ENCODE peak calls at places on chromosomes 16 and 17, in four cellular contexts. X, E, Q and A are unnamed samples.

GRCh38 chr17:12047977-12048376 is 27.3 kb downstream of the MAP2K4 start:
- DNase-seq in E (no peak), X (no peak), Q (no peak), A (no peak)

GRCh38 chr16:76946879-76947278 is 244.1 kb upstream of the MON1B start:
- DNase-seq in X (no peak), E (no peak), Q (no peak), A (no peak)

GRCh38 chr16:84950906-84951305 is 60.4 kb downstream of the ZDHHC7 start:
- DNase-seq in Q (no peak), X (no peak), E (no peak), A (peak; percentile 23)

GRCh38 chr17:45003877-45004276 is 35.8 kb upstream of the C1QL1 start:
- DNase-seq in E (no peak), Q (no peak), X (no peak), A (no peak)

GRCh38 chr17:21210411-21211076 is 3.4 kb downstream of the TMEM11 start:
- DNase-seq in E (no peak), Q (peak; percentile 54), X (no peak), A (no peak)

GRCh38 chr17:21467196-21467595 is 91.0 kb downstream of the KCNJ12 start:
- DNase-seq in E (peak; percentile 54), Q (no peak), X (no peak), A (no peak)

GRCh38 chr16:84509032-84509950 is 4.8 kb upstream of the MEAK7 start:
- DNase-seq in E (peak; percentile 74), Q (no peak), X (no peak), A (no peak)

GRCh38 chr17:35345926-35346771 is 27.3 kb downstream of the SLFN11 start:
- DNase-seq in Q (peak; percentile 49), E (peak; percentile 94), X (peak; percentile 79), A (peak; percentile 30)

GRCh38 chr16:49439676-49440075 is 66.1 kb downstream of the C16orf78 start:
- DNase-seq in X (no peak), E (no peak), Q (no peak), A (no peak)

GRCh38 chr16:8346291-8346690 is 244.0 kb downstream of the TMEM114 start:
- DNase-seq in Q (no peak), X (no peak), E (no peak), A (no peak)

DNA sequence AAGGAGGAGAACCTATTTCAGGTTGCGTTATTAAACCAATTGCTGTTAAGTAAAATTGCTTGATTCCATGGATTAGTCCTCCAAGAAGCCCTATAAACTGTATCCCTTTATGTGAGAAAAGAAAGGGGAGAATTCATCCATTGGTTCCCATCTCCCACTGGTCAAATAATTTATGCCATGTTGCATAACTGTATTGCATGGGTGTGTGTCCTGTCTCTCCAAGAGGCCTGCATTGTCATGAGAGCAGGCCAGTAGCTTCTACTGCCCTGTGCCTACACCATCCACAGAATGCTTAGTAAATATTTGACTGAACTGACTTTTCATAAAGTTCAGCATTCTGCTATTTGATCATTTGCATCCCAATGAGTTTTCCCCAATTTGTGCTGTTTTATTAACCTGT is 11.7 kb upstream of the TOB1 start:
- DNase-seq in E (no peak), Q (no peak), X (no peak), A (no peak)
- H3K4me3 ChIP-seq in E (no peak overlapping the region), Q (no peak overlapping the region), X (no peak overlapping the region), A (no peak overlapping the region)

DNA sequence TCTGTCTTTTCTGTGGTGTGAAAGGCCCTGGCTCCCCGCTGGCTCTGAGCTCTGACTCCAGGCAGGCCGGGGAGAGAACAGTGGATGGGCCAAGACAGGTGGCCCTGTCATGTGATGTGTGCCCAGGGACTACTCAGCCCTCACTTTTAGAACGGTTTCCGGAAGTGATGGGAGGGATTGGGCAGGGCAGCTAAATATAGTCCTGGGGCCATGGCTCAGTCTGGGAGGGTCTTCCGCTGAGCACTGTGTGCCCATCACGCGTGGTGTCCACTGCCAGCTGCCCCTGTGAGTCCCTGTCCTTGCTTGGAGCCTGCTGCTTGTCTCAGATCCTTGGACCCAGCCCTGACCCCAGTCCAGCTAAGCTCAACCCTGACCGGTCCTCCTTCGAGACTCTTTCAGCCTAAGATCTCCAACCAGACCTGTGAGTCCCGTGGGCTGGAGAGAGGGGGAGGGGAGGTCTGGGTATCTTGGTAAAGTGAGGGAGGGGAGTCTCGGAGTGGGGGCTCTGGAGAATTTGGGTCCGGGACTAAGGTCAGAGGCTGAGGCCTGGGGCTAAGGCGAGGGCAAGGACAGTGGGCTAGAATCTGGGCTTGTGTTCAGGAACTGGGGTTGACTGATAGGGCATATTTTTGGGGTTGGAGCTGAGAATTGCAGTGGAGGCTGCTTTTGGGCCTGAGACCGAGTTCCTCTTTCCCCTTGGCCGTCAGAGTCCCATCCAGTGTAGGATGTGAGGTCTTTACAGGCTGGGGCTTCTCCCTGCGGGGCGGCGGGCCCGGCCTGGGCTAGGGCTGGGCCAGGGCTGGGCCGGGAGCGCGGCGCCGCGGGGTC is at the start of gene TRIM72:
- DNase-seq in E (no peak), X (no peak), Q (no peak), A (no peak)
- H3K4me3 ChIP-seq in E (no peak within 1 kb of the TSS), X (peak within 1 kb of the TSS; percentile 71), Q (no peak within 1 kb of the TSS), A (peak within 1 kb of the TSS; percentile 24)

GRCh38 chr16:17414916-17415315 is 55.8 kb downstream of the XYLT1 start:
- DNase-seq in X (no peak), Q (no peak), E (no peak), A (no peak)

GRCh38 chr16:17419266-17419665 is 51.5 kb downstream of the XYLT1 start:
- DNase-seq in X (no peak), Q (no peak), E (no peak), A (no peak)

GRCh38 chr16:17417740-17418139 is 53.0 kb downstream of the XYLT1 start:
- DNase-seq in X (no peak), Q (peak; percentile 45), E (no peak), A (no peak)

GRCh38 chr16:17414421-17414820 is 56.3 kb downstream of the XYLT1 start:
- DNase-seq in E (no peak), Q (no peak), X (no peak), A (no peak)

DNA sequence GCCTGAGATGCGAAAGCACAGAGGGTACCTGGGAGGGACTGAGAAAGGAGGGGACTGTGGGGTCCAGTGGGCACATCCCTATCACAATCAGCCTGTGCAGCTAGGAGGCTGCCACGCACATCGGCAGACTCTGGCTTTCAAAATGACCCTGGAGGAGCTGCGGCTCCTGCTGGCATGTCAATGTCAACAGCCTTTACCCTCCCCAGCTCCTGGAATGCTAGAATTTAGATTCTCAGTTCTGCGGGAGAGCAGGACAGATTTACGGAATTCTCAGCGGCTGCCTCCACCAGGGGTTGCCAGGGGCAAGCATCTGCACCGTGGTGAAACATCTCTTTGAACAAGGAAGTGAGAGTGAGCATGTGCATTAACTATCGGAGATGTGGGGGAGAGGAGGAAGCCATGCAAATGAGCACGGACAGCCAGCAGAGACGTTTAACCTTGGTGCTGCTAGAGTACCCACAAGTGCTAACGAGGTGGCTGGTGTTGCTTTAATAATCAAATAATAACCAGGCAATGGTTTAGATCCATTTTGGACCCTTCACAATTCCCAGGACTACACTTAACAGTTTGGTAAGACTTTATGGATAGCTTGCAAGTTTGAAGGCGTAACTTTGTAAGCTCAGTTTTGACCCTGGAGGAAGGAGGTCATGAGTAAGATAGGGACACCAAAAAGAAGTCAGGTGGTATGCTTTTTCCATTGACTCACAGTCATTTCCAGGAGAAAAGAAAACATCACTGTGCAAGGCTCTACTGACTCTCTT is 54.1 kb downstream of the XYLT1 start:
- DNase-seq in X (peak; percentile 21), E (no peak), Q (no peak), A (peak; percentile 21)
- H3K4me3 ChIP-seq in X (peak overlapping the region; percentile 33), E (no peak overlapping the region), Q (no peak overlapping the region), A (peak overlapping the region; percentile 49)

GRCh38 chr17:76544123-76544915 is 4.5 kb downstream of the PRCD start:
- DNase-seq in X (peak; percentile 74), E (peak; percentile 83), Q (peak; percentile 39), A (no peak)
- H3K4me3 ChIP-seq in X (peak overlapping the region; percentile 47), E (no peak overlapping the region), Q (no peak overlapping the region), A (no peak overlapping the region)

GRCh38 chr17:78777886-78778285 is 4.2 kb downstream of the CYTH1 start:
- DNase-seq in X (no peak), E (no peak), Q (no peak), A (no peak)

GRCh38 chr17:78769200-78769773 is 12.8 kb downstream of the CYTH1 start:
- DNase-seq in X (no peak), E (no peak), Q (no peak), A (no peak)

GRCh38 chr17:78774956-78775571 is 7.0 kb downstream of the CYTH1 start:
- DNase-seq in Q (no peak), X (no peak), E (no peak), A (peak; percentile 35)

GRCh38 chr17:78771758-78772382 is 10.2 kb downstream of the CYTH1 start:
- DNase-seq in X (no peak), E (no peak), Q (no peak), A (no peak)

GRCh38 chr17:78774456-78774855 is 7.6 kb downstream of the CYTH1 start:
- DNase-seq in Q (no peak), E (no peak), X (no peak), A (no peak)
- H3K4me3 ChIP-seq in Q (no peak overlapping the region), E (no peak overlapping the region), X (no peak overlapping the region), A (peak overlapping the region; percentile 62)

DNA sequence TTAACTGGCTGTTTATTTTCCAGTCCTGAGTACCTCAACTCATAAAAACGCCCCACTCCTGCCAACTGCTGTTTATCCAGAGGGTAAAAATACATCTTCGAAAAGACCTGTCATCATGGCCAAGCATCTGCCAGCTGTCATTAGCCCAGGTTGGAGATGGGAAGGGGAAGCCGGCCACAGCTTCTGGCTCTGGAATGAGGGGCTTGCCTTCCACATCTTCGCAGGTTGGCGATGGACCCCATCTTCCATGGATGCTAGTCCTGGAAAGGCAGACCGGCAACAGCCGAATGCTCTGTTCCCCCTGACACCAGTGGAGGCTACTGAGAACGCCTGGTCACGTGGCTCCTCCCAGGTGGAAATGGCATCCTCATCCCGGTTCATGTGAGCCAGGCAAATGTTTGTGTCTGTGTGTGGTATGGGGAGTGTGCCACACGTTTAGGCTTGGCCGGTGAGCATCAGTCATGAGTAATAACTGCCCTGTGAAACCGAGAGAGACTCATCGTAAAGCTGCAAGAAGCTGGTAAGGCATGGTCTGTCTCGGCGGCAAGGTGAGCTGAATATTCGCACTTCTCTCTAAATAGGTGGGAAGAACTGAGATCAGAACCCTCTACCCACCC is 412 bp upstream of the KRTAP17-1 start:
- DNase-seq in X (no peak), E (peak; percentile 72), Q (no peak), A (no peak)
- H3K4me3 ChIP-seq in X (no peak overlapping the region), E (no peak overlapping the region), Q (no peak overlapping the region), A (no peak overlapping the region)

GRCh38 chr16:31877876-31878642 is 4.5 kb downstream of the ZNF267 start:
- DNase-seq in X (no peak), Q (no peak), E (no peak), A (no peak)
- H3K4me3 ChIP-seq in X (no peak overlapping the region), Q (no peak overlapping the region), E (no peak overlapping the region), A (no peak overlapping the region)

GRCh38 chr16:88938119-88938932 is 38.7 kb downstream of the CBFA2T3 start:
- DNase-seq in X (no peak), Q (no peak), E (no peak), A (no peak)
- H3K4me3 ChIP-seq in X (peak overlapping the region; percentile 85), Q (no peak overlapping the region), E (no peak overlapping the region), A (no peak overlapping the region)

DNA sequence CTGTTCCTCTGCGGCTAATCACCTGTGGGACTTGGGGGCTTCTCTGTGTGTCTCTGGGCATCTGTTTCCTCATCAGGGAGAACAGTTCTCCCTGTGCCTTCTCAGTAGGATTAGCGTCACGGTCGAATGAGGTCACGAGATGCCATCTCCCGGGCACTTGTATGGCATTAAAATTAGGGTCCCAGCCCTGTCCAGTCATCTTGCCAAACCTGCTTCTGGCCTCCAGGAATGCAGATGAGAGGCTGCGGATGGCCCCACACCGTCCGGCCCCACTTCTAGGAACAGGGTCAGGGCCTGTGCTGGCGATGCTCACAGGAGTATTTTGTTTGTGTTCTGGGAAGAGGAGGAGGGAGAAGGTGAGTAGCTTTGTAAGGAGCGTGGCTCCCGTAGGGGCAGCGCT is 58.5 kb downstream of the OR1D5 start:
- DNase-seq in Q (peak; percentile 21), E (no peak), X (no peak), A (no peak)
- H3K4me3 ChIP-seq in Q (no peak overlapping the region), E (no peak overlapping the region), X (peak overlapping the region; percentile 53), A (peak overlapping the region; percentile 84)